ENCODE peak calls at places on chromosome 18, in ten cellular contexts. D is HL-60, B is K562, Y is endodermal cell, O is brain microvascular endothelial cell, E is HepG2, A is GM23338, H is breast epithelium, W is prostate gland, C is cardiac muscle cell. Q is an unnamed sample.
A peak's percentile ranks its signal among the peaks of the same experiment; 100 is the strongest.

GRCh38 chr18:74353169-74353775 is 37.6 kb downstream of the C18orf63 start:
- DNase-seq in Y (peak; percentile 86), D (peak; percentile 45), H (peak; percentile 43), C (peak; percentile 87), E (peak; percentile 63), A (peak; percentile 74), B (no peak), O (peak; percentile 77), W (peak; percentile 60), Q (peak; percentile 69)

GRCh38 chr18:75290737-75291358 is 80.3 kb downstream of the TSHZ1 start:
- DNase-seq in H (no peak), A (no peak), D (no peak), O (no peak), E (peak; percentile 78), Y (no peak), C (no peak), W (no peak), B (no peak), Q (no peak)

GRCh38 chr18:55405655-55406373 is 182.2 kb downstream of the TCF4 start:
- DNase-seq in D (no peak), W (peak; percentile 61), O (peak; percentile 99), B (peak; percentile 11), Y (no peak), E (no peak), A (no peak), H (no peak), C (peak; percentile 98), Q (peak; percentile 47)

GRCh38 chr18:702957-703659 is 9.3 kb downstream of the ENOSF1 start:
- DNase-seq in Y (peak; percentile 42), H (no peak), C (peak; percentile 74), E (peak; percentile 79), A (no peak), B (no peak), W (no peak), O (peak; percentile 28), D (peak; percentile 55), Q (peak; percentile 15)

GRCh38 chr18:27202771-27203170 is 17.7 kb upstream of the CHST9 start:
- DNase-seq in W (no peak), A (no peak), Y (no peak), E (no peak), B (no peak), C (no peak), D (no peak), H (no peak), O (no peak), Q (no peak)

GRCh38 chr18:70243131-70243530 is 37.6 kb upstream of the RTTN start:
- DNase-seq in A (no peak), W (no peak), B (no peak), Y (no peak), O (no peak), H (no peak), C (no peak), D (no peak), E (no peak), Q (peak; percentile 66)

GRCh38 chr18:26071725-26072124 is 18.7 kb downstream of the SS18 start:
- DNase-seq in E (no peak), O (peak; percentile 21), H (no peak), C (no peak), A (no peak), B (no peak), Y (no peak), W (no peak), D (no peak), Q (no peak)

GRCh38 chr18:445090-445489 is 55.4 kb downstream of the COLEC12 start:
- DNase-seq in Y (no peak), B (no peak), D (no peak), C (no peak), H (no peak), O (no peak), A (no peak), W (no peak), E (no peak), Q (no peak)

GRCh38 chr18:32383040-32383819 is 87.5 kb downstream of the GAREM1 start:
- DNase-seq in Y (no peak), O (peak; percentile 96), B (no peak), A (no peak), E (peak; percentile 78), D (no peak), H (no peak), C (peak; percentile 93), W (peak; percentile 38), Q (no peak)

GRCh38 chr18:13447621-13448020 is 229.1 kb downstream of the LDLRAD4 start:
- DNase-seq in E (no peak), H (no peak), A (peak; percentile 48), Y (peak; percentile 65), C (peak; percentile 62), O (peak; percentile 90), D (no peak), B (no peak), W (no peak), Q (no peak)

GRCh38 chr18:595571-595970 is 1.2 kb upstream of the CLUL1 start:
- DNase-seq in H (no peak), D (no peak), E (no peak), A (no peak), C (no peak), B (no peak), W (no peak), Y (no peak), O (no peak), Q (no peak)

GRCh38 chr18:77086656-77087390 is 45.8 kb downstream of the MBP start:
- DNase-seq in E (no peak), D (no peak), Y (peak; percentile 72), C (no peak), O (no peak), H (no peak), B (no peak), W (no peak), A (peak; percentile 58), Q (peak; percentile 86)

GRCh38 chr18:23263551-23264235 is 128.4 kb downstream of the CABLES1 start:
- DNase-seq in H (no peak), W (no peak), C (no peak), B (no peak), Y (no peak), O (no peak), D (no peak), A (no peak), E (no peak), Q (no peak)

GRCh38 chr18:2425426-2426317 is 145.6 kb downstream of the METTL4 start:
- DNase-seq in H (no peak), W (no peak), A (no peak), E (no peak), D (no peak), B (no peak), Y (no peak), O (peak; percentile 34), C (peak; percentile 40), Q (no peak)

GRCh38 chr18:13218376-13219011 is at the start of gene LDLRAD4:
- DNase-seq in E (no peak), A (peak; percentile 69), W (peak; percentile 42), D (peak; percentile 30), O (no peak), Y (peak; percentile 80), B (no peak), H (no peak), C (no peak), Q (peak; percentile 58)

GRCh38 chr18:77145364-77145901 is 12.8 kb upstream of the MBP start:
- DNase-seq in E (no peak), D (no peak), H (no peak), Y (no peak), C (no peak), W (no peak), O (no peak), A (no peak), B (no peak), Q (no peak)

GRCh38 chr18:46278481-46279465 is 174.6 kb downstream of the HAUS1 start:
- DNase-seq in D (no peak), W (no peak), O (peak; percentile 83), A (no peak), H (no peak), Y (no peak), C (peak; percentile 74), B (no peak), E (no peak), Q (no peak)

GRCh38 chr18:1958798-1959197 is 612.5 kb downstream of the METTL4 start:
- DNase-seq in Y (no peak), H (no peak), C (no peak), D (no peak), W (no peak), O (no peak), B (no peak), E (no peak), A (no peak), Q (no peak)

GRCh38 chr18:58313491-58314032 is 269.5 kb downstream of the NEDD4L start:
- DNase-seq in C (no peak), W (peak; percentile 70), B (no peak), Y (no peak), D (no peak), H (no peak), E (peak; percentile 9), O (no peak), A (no peak), Q (peak; percentile 78)
- H3K27ac ChIP-seq in C (no peak overlapping the region), W (peak overlapping the region; percentile 66), B (no peak overlapping the region), Y (no peak overlapping the region), D (no peak overlapping the region), H (peak overlapping the region; percentile 44), E (peak overlapping the region; percentile 78), O (peak overlapping the region; percentile 68), A (no peak overlapping the region), Q (peak overlapping the region; percentile 2)

GRCh38 chr18:38872342-38872741 is 1306.7 kb upstream of the CELF4 start:
- DNase-seq in B (no peak), H (no peak), W (no peak), E (no peak), C (no peak), O (no peak), D (no peak), Y (no peak), A (no peak), Q (no peak)
- TF ChIP-seq CTCF in B (no peak), H (no peak), W (no peak), E (no peak), C (no peak), O (no peak), D (no peak), Y (no peak), A (no peak), Q (no peak)

DNA sequence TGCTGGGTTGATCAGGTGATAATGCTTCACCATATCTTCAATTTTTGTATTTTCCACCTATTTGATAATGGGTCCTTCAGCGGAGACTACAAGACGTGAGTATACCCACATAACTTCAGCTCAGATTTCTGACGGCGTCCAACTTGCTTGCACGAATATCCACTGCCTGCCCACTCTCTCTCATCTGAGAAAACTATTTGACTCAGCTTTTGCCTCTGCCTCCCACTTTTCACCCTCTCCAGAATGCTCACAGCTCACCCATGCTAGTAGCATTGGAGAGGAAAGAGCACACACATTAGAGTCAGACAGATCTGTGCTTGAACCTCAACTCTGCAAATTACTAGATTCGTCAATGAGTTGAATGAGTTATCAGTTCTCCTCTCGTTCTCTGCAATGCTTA is 166.8 kb downstream of the BCL2 start:
- DNase-seq in A (no peak), E (no peak), C (no peak), B (no peak), W (no peak), H (no peak), Y (no peak), O (no peak), D (no peak), Q (no peak)
- H3K4me3 ChIP-seq in A (no peak overlapping the region), E (no peak overlapping the region), C (no peak overlapping the region), B (no peak overlapping the region), W (no peak overlapping the region), H (no peak overlapping the region), Y (no peak overlapping the region), O (no peak overlapping the region), D (no peak overlapping the region), Q (no peak overlapping the region)

DNA sequence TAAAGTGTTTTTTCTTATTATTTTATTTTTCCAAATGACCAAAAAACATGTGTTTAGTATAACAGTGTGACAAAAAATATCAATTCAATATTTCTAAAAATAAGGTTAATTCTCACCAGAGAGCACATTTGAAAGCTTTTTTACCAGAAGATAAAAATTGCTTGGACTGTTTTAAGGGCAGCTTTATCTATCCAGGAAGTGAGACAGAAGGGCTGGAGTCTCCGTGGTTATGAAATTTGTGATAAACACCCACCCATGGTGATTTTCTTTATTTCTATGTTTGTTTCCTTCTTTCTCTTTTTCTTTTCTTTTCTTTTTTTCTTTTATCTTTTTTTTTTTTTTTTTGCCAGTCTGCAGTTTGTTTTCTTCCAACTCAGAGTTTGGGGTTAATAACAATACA is 298.5 kb downstream of the PIEZO2 start:
- DNase-seq in O (peak; percentile 29), Y (no peak), H (no peak), B (no peak), E (no peak), D (no peak), C (peak; percentile 63), A (no peak), W (no peak), Q (no peak)
- H3K27ac ChIP-seq in O (peak overlapping the region; percentile 67), Y (no peak overlapping the region), H (no peak overlapping the region), B (peak overlapping the region; percentile 6), E (no peak overlapping the region), D (no peak overlapping the region), C (no peak overlapping the region), A (no peak overlapping the region), W (no peak overlapping the region), Q (no peak overlapping the region)

Q was measured in colonic mucosa.